ENCODE peak calls at places on chromosomes 13 and 19, in ten cellular contexts. T is mucosa of descending colon, P is brain microvascular endothelial cell, U is IMR-90, B is Panc1, W is activated B cell treated with CpG ODN at 0.5 μM for 24 hours, G is heart right ventricle, F is GM23338, S is pancreas, L is A549. J is an unnamed sample.

GRCh38 chr13:22740264-22740663 is 440.5 kb upstream of the SGCG start:
- DNase-seq in T (no peak), P (no peak), U (no peak), B (no peak), W (no peak), G (no peak), F (peak; percentile 70), S (no peak), L (peak; percentile 11), J (no peak)

GRCh38 chr19:44657211-44657921 is 13.7 kb downstream of the PVR start:
- DNase-seq in T (peak; percentile 73), P (peak; percentile 58), U (peak; percentile 68), B (no peak), W (peak; percentile 58), G (peak; percentile 71), F (peak; percentile 90), S (peak; percentile 46), L (peak; percentile 77), J (peak; percentile 77)

GRCh38 chr13:75643182-75643581 is 7.1 kb downstream of the LMO7 start:
- DNase-seq in T (no peak), P (no peak), U (no peak), B (no peak), W (no peak), G (no peak), F (no peak), S (no peak), L (no peak), J (no peak)

GRCh38 chr19:18437481-18438330 is at the start of gene ISYNA1:
- DNase-seq in T (peak; percentile 73), P (peak; percentile 42), U (peak; percentile 20), B (no peak), W (no peak), G (peak; percentile 72), F (peak; percentile 79), S (peak; percentile 51), L (peak; percentile 69), J (peak; percentile 64)

GRCh38 chr13:42215578-42216421 is 56.2 kb upstream of the AKAP11 start:
- DNase-seq in T (no peak), P (peak; percentile 38), U (peak; percentile 60), B (no peak), W (no peak), G (no peak), F (peak; percentile 77), S (no peak), L (peak; percentile 40), J (peak; percentile 63)

GRCh38 chr13:90553167-90553566 is 794.3 kb upstream of the MIR17HG start:
- DNase-seq in T (no peak), P (no peak), U (no peak), B (no peak), W (no peak), G (no peak), F (no peak), S (no peak), L (no peak), J (no peak)

GRCh38 chr19:3570619-3571018 is 2.1 kb upstream of the HMG20B start:
- DNase-seq in T (no peak), P (no peak), U (no peak), B (no peak), W (no peak), G (no peak), F (no peak), S (peak; percentile 11), L (no peak), J (no peak)

GRCh38 chr19:21607453-21607852 is 102.1 kb downstream of the ZNF429 start:
- DNase-seq in T (no peak), P (no peak), U (no peak), B (no peak), W (no peak), G (no peak), F (no peak), S (no peak), L (no peak), J (no peak)

GRCh38 chr19:46384396-46384795 is 29.0 kb downstream of the CCDC8 start:
- DNase-seq in T (peak; percentile 13), P (no peak), U (no peak), B (no peak), W (no peak), G (peak; percentile 46), F (no peak), S (no peak), L (no peak), J (no peak)

GRCh38 chr19:46386996-46387712 is 26.2 kb downstream of the CCDC8 start:
- DNase-seq in T (peak; percentile 9), P (no peak), U (no peak), B (no peak), W (no peak), G (no peak), F (no peak), S (no peak), L (no peak), J (no peak)

GRCh38 chr19:46386151-46386550 is 27.2 kb downstream of the CCDC8 start:
- DNase-seq in T (peak; percentile 16), P (no peak), U (no peak), B (no peak), W (no peak), G (no peak), F (no peak), S (no peak), L (no peak), J (no peak)

GRCh38 chr19:46383846-46384245 is 29.5 kb downstream of the CCDC8 start:
- DNase-seq in T (no peak), P (no peak), U (no peak), B (no peak), W (no peak), G (no peak), F (no peak), S (no peak), L (no peak), J (no peak)

DNA sequence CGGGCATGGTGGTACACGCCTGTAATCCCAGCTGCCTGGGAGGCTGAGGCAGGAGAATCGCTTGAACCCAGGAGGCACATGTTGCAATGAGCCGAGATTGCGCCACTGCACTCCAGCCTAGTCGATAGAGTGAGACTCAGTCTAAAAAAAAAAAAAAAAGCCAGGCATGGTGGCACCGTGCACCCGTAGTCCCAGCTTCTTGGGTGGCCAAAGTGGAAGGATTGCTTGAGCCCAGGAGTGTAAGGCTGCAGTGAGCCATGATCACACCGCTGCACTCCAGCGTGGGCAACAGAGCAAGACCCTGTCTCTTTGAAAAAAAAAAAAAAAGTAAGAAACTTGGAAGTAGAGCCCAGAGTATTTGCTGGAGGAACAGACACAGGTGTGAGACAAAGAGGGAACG is 27.7 kb downstream of the CCDC8 start:
- DNase-seq in T (peak; percentile 7), P (no peak), U (no peak), B (no peak), W (no peak), G (no peak), F (no peak), S (no peak), L (no peak), J (no peak)
- TF ChIP-seq CTCF in T (no peak), P (no peak), U (no peak), B (no peak), W (no peak), G (no peak), F (no peak), S (no peak), L (no peak), J (no peak)

GRCh38 chr19:36488118-36488815 is 1.1 kb downstream of the ZNF566 start:
- DNase-seq in T (no peak), P (no peak), U (peak; percentile 53), B (no peak), W (no peak), G (no peak), F (no peak), S (no peak), L (no peak), J (no peak)

GRCh38 chr19:36489920-36490415 is 607 bp upstream of the ZNF566 start:
- DNase-seq in T (peak; percentile 84), P (peak; percentile 96), U (peak; percentile 95), B (peak; percentile 83), W (no peak), G (peak; percentile 78), F (peak; percentile 97), S (peak; percentile 82), L (peak; percentile 98), J (peak; percentile 97)

GRCh38 chr19:36489139-36489919 is at the start of gene ZNF566:
- DNase-seq in T (peak; percentile 92), P (peak; percentile 96), U (peak; percentile 97), B (peak; percentile 91), W (peak; percentile 81), G (peak; percentile 86), F (peak; percentile 100), S (peak; percentile 94), L (peak; percentile 100), J (peak; percentile 98)

GRCh38 chr19:36483653-36484052 is 5.7 kb downstream of the ZNF566 start:
- DNase-seq in T (no peak), P (no peak), U (no peak), B (no peak), W (no peak), G (no peak), F (no peak), S (no peak), L (no peak), J (no peak)

DNA sequence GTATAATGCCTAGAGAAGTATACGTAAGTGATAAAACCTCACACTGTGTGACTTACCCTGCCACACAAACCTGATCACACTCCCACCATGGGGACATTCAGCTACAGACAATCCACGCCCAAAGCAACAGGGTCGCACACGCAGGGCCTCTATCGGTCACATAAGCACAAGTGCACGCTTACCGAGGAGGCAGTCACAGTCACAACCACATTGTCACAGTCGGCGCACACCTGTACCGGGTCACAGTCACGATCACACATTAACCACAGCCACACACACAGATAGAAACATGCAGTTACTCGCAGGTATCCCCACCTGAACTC is 584 bp downstream of the ZNF566 start:
- DNase-seq in T (no peak), P (peak; percentile 3), U (no peak), B (no peak), W (no peak), G (no peak), F (no peak), S (no peak), L (no peak), J (peak; percentile 14)
- TF ChIP-seq CTCF in T (no peak), P (no peak), U (no peak), B (no peak), W (no peak), G (no peak), F (no peak), S (no peak), L (peak; percentile 7), J (no peak)

GRCh38 chr19:8696993-8697392 is 1.6 kb downstream of the ACTL9 start:
- DNase-seq in T (no peak), P (no peak), U (no peak), B (no peak), W (no peak), G (no peak), F (no peak), S (no peak), L (no peak), J (no peak)

GRCh38 chr19:8699908-8700307 is 1.3 kb upstream of the ACTL9 start:
- DNase-seq in T (no peak), P (no peak), U (no peak), B (no peak), W (no peak), G (no peak), F (no peak), S (no peak), L (no peak), J (no peak)

GRCh38 chr19:8695911-8696310 is 2.7 kb downstream of the ACTL9 start:
- DNase-seq in T (no peak), P (no peak), U (no peak), B (no peak), W (no peak), G (no peak), F (no peak), S (no peak), L (no peak), J (no peak)

GRCh38 chr19:8698433-8699063 is at the start of gene ACTL9:
- DNase-seq in T (no peak), P (no peak), U (no peak), B (no peak), W (no peak), G (no peak), F (no peak), S (no peak), L (no peak), J (no peak)

GRCh38 chr19:8697671-8698432 is 743 bp downstream of the ACTL9 start:
- DNase-seq in T (no peak), P (no peak), U (no peak), B (no peak), W (no peak), G (no peak), F (peak; percentile 81), S (no peak), L (no peak), J (no peak)
- TF ChIP-seq CTCF in T (no peak), P (no peak), U (no peak), B (peak; percentile 70), W (no peak), G (no peak), F (peak; percentile 78), S (no peak), L (peak; percentile 12), J (no peak)

GRCh38 chr13:79060216-79060615 is 345.8 kb downstream of the RBM26 start:
- DNase-seq in T (no peak), P (no peak), U (no peak), B (no peak), W (no peak), G (no peak), F (peak; percentile 62), S (no peak), L (no peak), J (no peak)
- TF ChIP-seq CTCF in T (no peak), P (no peak), U (no peak), B (no peak), W (no peak), G (no peak), F (no peak), S (no peak), L (no peak), J (no peak)